ENCODE peak calls at places on chromosomes 16 and 17, in eight cellular contexts. A is tibial artery, X is Caco-2, J is osteoblast, K is HFFc6, E is psoas muscle, M is MCF 10A, H is GM20000. I is an unnamed sample.

GRCh38 chr17:11240041-11240801 is 792 bp upstream of the SHISA6 start:
- DNase-seq in H (no peak), K (no peak), M (no peak), A (no peak), E (peak), X (peak), J (peak), I (no peak)

GRCh38 chr17:43528319-43528987 is 17.7 kb downstream of the ETV4 start:
- DNase-seq in K (no peak), A (no peak), M (no peak), H (no peak), E (peak), J (no peak), X (no peak), I (no peak)

GRCh38 chr17:2122641-2123302 is 67.9 kb downstream of the HIC1 start:
- DNase-seq in X (no peak), H (peak), E (peak), A (peak), M (peak), J (peak), K (no peak), I (peak)

GRCh38 chr17:43068570-43069367 is 43.7 kb downstream of the RND2 start:
- DNase-seq in H (no peak), X (no peak), E (no peak), M (peak), K (no peak), A (no peak), J (no peak), I (no peak)

GRCh38 chr17:7703584-7704574 is 1.1 kb upstream of the EFNB3 start:
- DNase-seq in K (no peak), H (no peak), A (no peak), E (no peak), M (no peak), J (no peak), X (peak), I (no peak)

GRCh38 chr17:10069301-10069700 is 129.1 kb downstream of the GAS7 start:
- DNase-seq in J (no peak), A (peak), X (no peak), H (no peak), M (no peak), E (peak), K (no peak), I (no peak)

GRCh38 chr17:3535253-3535995 is 22.2 kb downstream of the TRPV3 start:
- DNase-seq in A (no peak), X (no peak), H (peak), K (no peak), J (peak), E (peak), M (no peak), I (peak)

GRCh38 chr17:55237268-55237667 is 27.5 kb upstream of the HLF start:
- DNase-seq in M (no peak), H (peak), K (no peak), A (no peak), J (no peak), E (no peak), X (no peak), I (no peak)

GRCh38 chr17:74923538-74924249 is 379 bp upstream of the OTOP2 start:
- DNase-seq in E (peak), H (peak), X (peak), J (peak), K (no peak), A (no peak), M (peak), I (peak)

GRCh38 chr17:6454495-6455320 is 10.5 kb downstream of the PIMREG start:
- DNase-seq in M (no peak), J (peak), X (no peak), E (no peak), K (no peak), H (no peak), A (no peak), I (no peak)

GRCh38 chr17:14840616-14841231 is 424.4 kb downstream of the PMP22 start:
- DNase-seq in A (no peak), J (peak), K (peak), H (no peak), M (peak), X (no peak), E (no peak), I (no peak)

GRCh38 chr17:64178011-64178825 is 48.3 kb upstream of the ERN1 start:
- DNase-seq in M (no peak), K (no peak), H (no peak), X (peak), A (no peak), J (no peak), E (no peak), I (no peak)

GRCh38 chr17:55264640-55265298 is at the start of gene HLF:
- DNase-seq in K (no peak), E (peak), M (peak), H (peak), X (peak), A (peak), J (peak), I (peak)

GRCh38 chr16:69931631-69932030 is 19.5 kb upstream of the CLEC18A start:
- DNase-seq in A (no peak), K (no peak), J (peak), M (no peak), X (no peak), E (no peak), H (no peak), I (no peak)

GRCh38 chr17:1559743-1560581 is 2.6 kb downstream of the PITPNA start:
- DNase-seq in M (no peak), J (peak), X (no peak), K (no peak), A (no peak), H (no peak), E (no peak), I (no peak)

GRCh38 chr16:396605-397004 is 394 bp upstream of the NME4 start:
- DNase-seq in E (no peak), A (peak), H (peak), K (peak), J (peak), M (no peak), X (no peak), I (no peak)

GRCh38 chr17:79065105-79065670 is 9.4 kb upstream of the ENGASE start:
- DNase-seq in J (peak), K (peak), M (peak), A (no peak), H (peak), E (no peak), X (no peak), I (no peak)

GRCh38 chr17:79066963-79067362 is 7.7 kb upstream of the ENGASE start:
- DNase-seq in H (no peak), X (no peak), J (no peak), K (no peak), E (no peak), A (no peak), M (no peak), I (no peak)

GRCh38 chr17:79064026-79064425 is 10.6 kb upstream of the ENGASE start:
- DNase-seq in K (no peak), M (no peak), E (no peak), A (peak), H (no peak), J (peak), X (no peak), I (no peak)
- TF ChIP-seq CTCF in K (no peak), M (no peak), E (no peak), A (no peak), H (no peak), J (no peak), X (no peak), I (no peak)

GRCh38 chr17:49290690-49291326 is 60.2 kb upstream of the PHOSPHO1 start:
- DNase-seq in M (peak), J (peak), A (no peak), X (no peak), K (peak), E (no peak), H (no peak), I (no peak)
- TF ChIP-seq CTCF in M (peak), J (peak), A (peak), X (peak), K (peak), E (peak), H (peak), I (peak)

GRCh38 chr16:77191259-77191969 is 424 bp downstream of the MON1B start:
- DNase-seq in K (no peak), X (no peak), M (no peak), J (peak), H (peak), A (no peak), E (peak), I (no peak)
- TF ChIP-seq CTCF in K (no peak), X (no peak), M (no peak), J (no peak), H (no peak), A (no peak), E (peak), I (no peak)

GRCh38 chr17:81921996-81922565 is 4.1 kb upstream of the SIRT7 start:
- DNase-seq in A (no peak), X (no peak), M (no peak), J (no peak), E (no peak), K (no peak), H (no peak), I (no peak)

GRCh38 chr17:81921531-81921862 is 3.5 kb upstream of the SIRT7 start:
- DNase-seq in A (no peak), M (no peak), X (no peak), J (no peak), E (no peak), H (no peak), K (no peak), I (no peak)

GRCh38 chr17:81922566-81923301 is 4.8 kb upstream of the SIRT7 start:
- DNase-seq in H (no peak), K (no peak), J (no peak), E (no peak), X (no peak), A (no peak), M (no peak), I (no peak)

GRCh38 chr17:81918762-81919545 is 978 bp upstream of the SIRT7 start:
- DNase-seq in H (no peak), K (no peak), X (no peak), M (no peak), A (no peak), J (no peak), E (no peak), I (no peak)

GRCh38 chr17:81920612-81921530 is 2.9 kb upstream of the SIRT7 start:
- DNase-seq in A (no peak), K (no peak), J (no peak), H (no peak), X (no peak), M (no peak), E (no peak), I (no peak)
- TF ChIP-seq CTCF in A (no peak), K (no peak), J (no peak), H (no peak), X (no peak), M (no peak), E (no peak), I (no peak)

GRCh38 chr16:30358990-30359870 is 4.1 kb upstream of the CD2BP2 start:
- DNase-seq in M (no peak), X (no peak), J (peak), K (no peak), A (peak), E (no peak), H (no peak), I (no peak)

GRCh38 chr16:30357715-30358576 is 2.8 kb upstream of the CD2BP2 start:
- DNase-seq in J (peak), A (no peak), E (no peak), K (no peak), X (no peak), M (no peak), H (no peak), I (no peak)

GRCh38 chr16:30361180-30361579 is 6.1 kb upstream of the CD2BP2 start:
- DNase-seq in A (no peak), K (no peak), J (no peak), E (no peak), X (no peak), H (no peak), M (no peak), I (no peak)

GRCh38 chr16:30358577-30358936 is 3.4 kb upstream of the CD2BP2 start:
- DNase-seq in H (no peak), K (no peak), M (no peak), X (no peak), J (no peak), E (no peak), A (no peak), I (no peak)

DNA sequence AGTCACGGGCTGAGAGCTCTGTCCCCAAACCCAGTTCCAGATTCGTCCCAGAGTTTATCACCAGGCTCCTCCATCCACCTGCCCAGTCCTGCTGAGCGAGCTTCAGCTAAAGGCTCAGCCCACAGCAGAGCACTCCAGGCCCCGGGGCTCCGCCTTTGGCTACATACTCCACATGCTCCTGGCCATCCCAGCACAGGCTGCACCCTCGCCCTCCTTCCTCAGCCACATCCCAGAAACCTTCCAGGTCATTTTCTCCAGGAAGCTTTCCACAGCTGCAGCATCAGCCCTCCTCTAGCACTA is 4.7 kb upstream of the CD2BP2 start:
- DNase-seq in A (no peak), E (no peak), J (peak), M (no peak), K (no peak), H (no peak), X (no peak), I (no peak)
- TF ChIP-seq CTCF in A (no peak), E (no peak), J (no peak), M (no peak), K (no peak), H (no peak), X (no peak), I (no peak)

GRCh38 chr16:53417011-53417410 is 17.3 kb upstream of the RBL2 start:
- DNase-seq in H (no peak), A (no peak), E (no peak), M (peak), X (no peak), J (peak), K (no peak), I (no peak)

GRCh38 chr16:53415504-53415903 is 18.8 kb upstream of the RBL2 start:
- DNase-seq in K (no peak), X (peak), M (peak), J (no peak), E (no peak), H (no peak), A (no peak), I (no peak)

GRCh38 chr16:53417976-53418375 is 16.3 kb upstream of the RBL2 start:
- DNase-seq in K (no peak), E (no peak), H (no peak), A (no peak), M (no peak), X (no peak), J (no peak), I (no peak)

DNA sequence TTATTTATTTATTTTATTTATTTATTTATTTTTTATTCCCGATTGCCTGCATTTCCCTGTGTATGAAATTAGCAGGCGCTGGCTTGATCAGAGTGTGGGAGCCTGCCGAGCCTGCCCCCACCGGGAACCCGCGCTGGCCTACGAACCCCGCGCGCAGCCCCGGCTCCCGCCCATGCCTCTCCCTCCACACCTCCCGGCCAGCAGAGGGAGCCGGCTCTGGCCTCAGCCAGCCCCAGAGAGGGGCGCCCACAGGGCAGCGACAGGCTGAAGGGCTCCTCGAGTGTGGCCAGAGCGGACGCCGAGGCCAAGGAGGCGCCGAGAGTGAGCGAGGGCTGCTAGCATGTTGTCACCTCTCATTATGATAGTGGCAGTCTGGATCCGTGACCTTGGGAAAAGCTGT is 13.0 kb upstream of the RBL2 start:
- DNase-seq in E (no peak), K (no peak), H (no peak), X (no peak), M (no peak), J (no peak), A (no peak), I (no peak)
- TF ChIP-seq CTCF in E (no peak), K (peak), H (no peak), X (no peak), M (no peak), J (no peak), A (no peak), I (no peak)

GRCh38 chr16:29811170-29811895 is 660 bp upstream of the PRRT2 start:
- DNase-seq in K (peak), E (peak), M (peak), J (peak), A (peak), H (peak), X (peak), I (peak)

GRCh38 chr16:29813644-29814562 is 1.9 kb downstream of the PRRT2 start:
- DNase-seq in A (no peak), K (no peak), E (no peak), H (no peak), M (no peak), J (peak), X (no peak), I (no peak)

GRCh38 chr16:29810699-29811169 is 1.3 kb upstream of the PRRT2 start:
- DNase-seq in M (no peak), X (no peak), H (no peak), A (peak), J (no peak), K (no peak), E (no peak), I (no peak)

GRCh38 chr16:29812754-29813643 is 1.0 kb downstream of the PRRT2 start:
- DNase-seq in E (no peak), J (peak), M (no peak), H (no peak), A (no peak), K (no peak), X (no peak), I (no peak)

DNA sequence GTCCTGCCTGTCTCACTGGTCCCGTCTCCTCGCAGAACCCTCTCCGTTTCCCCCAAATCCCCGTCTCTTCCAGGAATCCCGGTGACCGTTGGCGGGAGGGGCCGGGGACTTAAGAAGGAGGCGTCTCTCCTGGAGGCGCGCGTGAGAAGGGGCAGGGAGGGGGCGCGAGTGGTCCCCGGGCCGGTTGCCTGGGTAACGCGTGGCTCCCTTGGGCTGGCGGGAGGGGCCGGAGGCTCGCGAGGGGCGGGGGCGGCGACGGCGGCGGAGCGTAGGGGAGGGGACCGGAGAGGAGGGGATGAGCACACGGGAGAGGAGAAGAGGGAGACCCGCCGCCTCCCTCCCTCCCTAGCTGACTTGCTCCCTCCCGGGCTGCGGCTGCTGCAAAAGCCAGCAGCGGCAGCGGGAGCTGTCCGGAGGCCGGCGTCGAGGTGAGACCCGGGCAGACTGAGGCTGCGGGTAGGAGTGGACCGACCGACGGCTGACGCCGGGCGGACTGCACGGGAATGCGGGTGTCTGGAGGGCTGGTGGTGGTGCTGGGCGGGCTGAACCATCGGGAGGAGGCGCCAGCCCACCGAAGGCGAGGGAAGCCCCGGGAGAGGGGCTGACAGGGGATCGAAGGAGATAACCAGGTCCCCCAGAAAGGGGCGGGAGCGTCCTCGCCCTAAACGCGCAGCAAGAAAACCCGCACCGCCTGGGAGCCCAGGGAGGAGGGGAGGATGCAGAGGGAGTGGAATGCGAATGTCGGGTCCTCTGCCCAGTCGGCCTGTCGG is at the start of gene PRRT2:
- DNase-seq in E (peak), X (peak), H (peak), J (peak), M (no peak), K (no peak), A (peak), I (peak)
- TF ChIP-seq CTCF in E (no peak), X (no peak), H (no peak), J (no peak), M (no peak), K (no peak), A (no peak), I (no peak)

DNA sequence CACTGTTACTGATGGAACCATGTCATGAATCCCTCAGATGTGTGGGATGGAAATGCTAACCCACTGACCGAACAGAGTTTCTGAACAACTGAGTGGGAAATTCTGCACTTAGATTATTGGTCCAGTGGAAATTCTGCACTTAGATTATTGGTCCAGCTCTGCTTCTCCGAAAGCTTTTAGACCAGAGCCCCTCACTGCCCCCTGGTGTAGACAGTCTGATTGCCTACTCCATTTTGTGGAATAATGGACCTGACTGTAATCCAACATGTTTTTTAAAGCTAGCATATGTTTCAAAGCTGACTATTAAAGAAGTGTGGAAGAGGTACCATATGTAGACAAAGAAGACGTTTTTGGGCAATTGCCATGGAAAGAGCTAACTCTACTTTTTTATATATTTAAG is 50.3 kb upstream of the TBX2 start:
- DNase-seq in M (no peak), X (no peak), E (no peak), A (no peak), K (no peak), H (no peak), J (no peak), I (no peak)
- TF ChIP-seq CTCF in M (no peak), X (peak), E (peak), A (no peak), K (peak), H (no peak), J (peak), I (no peak)

DNA sequence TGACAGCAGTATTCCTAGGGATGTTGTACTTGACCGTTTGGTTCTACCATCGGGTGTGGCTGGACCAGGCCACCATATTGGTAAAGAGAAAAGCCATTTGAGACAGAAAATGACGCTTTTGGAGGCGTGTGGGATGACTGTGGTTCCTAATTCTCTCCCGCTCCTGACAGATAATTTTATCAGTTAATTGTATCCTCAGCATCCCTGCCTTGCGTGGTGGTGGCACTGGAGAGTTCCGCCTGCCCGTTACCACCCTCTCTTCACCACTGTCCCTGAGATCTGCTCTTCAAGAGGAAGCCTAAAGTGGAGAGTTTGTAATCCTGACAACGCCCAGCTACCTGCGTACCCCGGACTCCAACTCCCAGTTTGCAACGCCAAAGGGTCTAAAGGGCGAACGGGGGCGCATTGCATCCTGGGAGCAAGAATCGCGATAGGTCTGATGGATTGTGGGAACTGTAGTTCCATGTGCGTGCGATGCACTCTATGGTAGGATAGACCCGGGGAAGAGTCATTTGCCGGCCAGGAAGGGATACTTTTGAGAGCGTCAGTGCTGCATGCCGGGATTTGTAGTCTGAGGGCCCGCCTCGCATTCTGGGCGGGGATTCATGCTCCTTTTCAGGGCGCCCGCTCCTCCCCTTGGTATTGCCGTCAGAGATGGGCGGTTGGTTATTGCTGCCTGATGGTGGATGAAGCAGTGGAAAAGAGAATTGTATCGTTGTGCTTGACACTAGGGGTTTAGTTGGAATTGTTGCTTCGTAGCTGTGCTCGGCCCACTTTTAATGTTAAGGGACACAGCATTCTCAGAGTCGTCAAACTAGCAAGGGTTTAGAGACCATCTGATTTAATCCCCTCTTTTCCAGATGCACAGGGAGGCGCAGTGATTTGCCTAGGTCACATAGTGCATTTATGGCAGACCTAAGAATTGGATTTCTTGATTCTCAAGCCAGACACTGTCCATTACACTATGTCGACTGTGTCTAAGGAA is 965 bp upstream of the PHF12 start:
- DNase-seq in H (peak), M (peak), K (peak), J (peak), A (peak), E (peak), X (peak), I (peak)
- TF ChIP-seq CTCF in H (no peak), M (no peak), K (no peak), J (no peak), A (no peak), E (no peak), X (no peak), I (no peak)